ENCODE peak calls at places on chromosomes 4 and X, in five cellular contexts. One of them, this sample, is unnamed.

GRCh38 chr4:1812720-1813119 is 19.6 kb downstream of the FGFR3 start:
- DNase-seq in HCT116: no peak
- DNase-seq in GM12878: no peak
- DNase-seq in GM23338: no peak
- DNase-seq in H1: no peak
- DNase-seq in this sample: no peak

GRCh38 chr4:57078685-57079521 is 31.3 kb downstream of the IGFBP7 start:
- DNase-seq in GM23338: peak; percentile 85
- DNase-seq in GM12878: no peak
- DNase-seq in H1: no peak
- DNase-seq in HCT116: no peak
- DNase-seq in this sample: no peak

GRCh38 chr4:165874072-165874798 is 1.2 kb downstream of the TLL1 start:
- DNase-seq in GM23338: peak; percentile 47
- DNase-seq in H1: no peak
- DNase-seq in HCT116: no peak
- DNase-seq in GM12878: no peak
- DNase-seq in this sample: no peak

GRCh38 chrX:147476008-147476407 is 435.7 kb upstream of the FMR1 start:
- DNase-seq in H1: no peak
- DNase-seq in HCT116: no peak
- DNase-seq in GM12878: no peak
- DNase-seq in GM23338: peak; percentile 47
- DNase-seq in this sample: peak; percentile 1

GRCh38 chrX:118968031-118968430 is 6.4 kb upstream of the LONRF3 start:
- DNase-seq in GM12878: no peak
- DNase-seq in H1: no peak
- DNase-seq in GM23338: no peak
- DNase-seq in HCT116: no peak
- DNase-seq in this sample: no peak

GRCh38 chr4:77538144-77538543 is 67.5 kb upstream of the CXCL13 start:
- DNase-seq in GM23338: no peak
- DNase-seq in GM12878: no peak
- DNase-seq in H1: no peak
- DNase-seq in HCT116: peak; percentile 22
- DNase-seq in this sample: no peak

GRCh38 chrX:40422021-40422420 is 158.7 kb upstream of the ATP6AP2 start:
- DNase-seq in HCT116: no peak
- DNase-seq in GM23338: no peak
- DNase-seq in H1: no peak
- DNase-seq in GM12878: no peak
- DNase-seq in this sample: no peak

GRCh38 chr4:52914051-52914605 is 52.0 kb downstream of the RASL11B start:
- DNase-seq in GM23338: no peak
- DNase-seq in H1: no peak
- DNase-seq in GM12878: no peak
- DNase-seq in HCT116: no peak
- DNase-seq in this sample: no peak

GRCh38 chr4:87580057-87580456 is 28.3 kb upstream of the DSPP start:
- DNase-seq in H1: no peak
- DNase-seq in GM12878: no peak
- DNase-seq in GM23338: no peak
- DNase-seq in HCT116: no peak
- DNase-seq in this sample: no peak

GRCh38 chr4:168434993-168435392 is 45.3 kb downstream of the DDX60L start:
- DNase-seq in GM12878: no peak
- DNase-seq in HCT116: no peak
- DNase-seq in GM23338: no peak
- DNase-seq in H1: no peak
- DNase-seq in this sample: no peak

GRCh38 chr4:168433576-168433975 is 46.7 kb downstream of the DDX60L start:
- DNase-seq in H1: no peak
- DNase-seq in GM12878: no peak
- DNase-seq in HCT116: no peak
- DNase-seq in GM23338: no peak
- DNase-seq in this sample: no peak

GRCh38 chr4:168441412-168441811 is 38.9 kb downstream of the DDX60L start:
- DNase-seq in GM12878: no peak
- DNase-seq in GM23338: no peak
- DNase-seq in HCT116: no peak
- DNase-seq in H1: no peak
- DNase-seq in this sample: no peak

GRCh38 chr4:168440442-168441264 is 39.6 kb downstream of the DDX60L start:
- DNase-seq in GM23338: no peak
- DNase-seq in H1: no peak
- DNase-seq in GM12878: peak; percentile 21
- DNase-seq in HCT116: peak; percentile 80
- DNase-seq in this sample: no peak

DNA sequence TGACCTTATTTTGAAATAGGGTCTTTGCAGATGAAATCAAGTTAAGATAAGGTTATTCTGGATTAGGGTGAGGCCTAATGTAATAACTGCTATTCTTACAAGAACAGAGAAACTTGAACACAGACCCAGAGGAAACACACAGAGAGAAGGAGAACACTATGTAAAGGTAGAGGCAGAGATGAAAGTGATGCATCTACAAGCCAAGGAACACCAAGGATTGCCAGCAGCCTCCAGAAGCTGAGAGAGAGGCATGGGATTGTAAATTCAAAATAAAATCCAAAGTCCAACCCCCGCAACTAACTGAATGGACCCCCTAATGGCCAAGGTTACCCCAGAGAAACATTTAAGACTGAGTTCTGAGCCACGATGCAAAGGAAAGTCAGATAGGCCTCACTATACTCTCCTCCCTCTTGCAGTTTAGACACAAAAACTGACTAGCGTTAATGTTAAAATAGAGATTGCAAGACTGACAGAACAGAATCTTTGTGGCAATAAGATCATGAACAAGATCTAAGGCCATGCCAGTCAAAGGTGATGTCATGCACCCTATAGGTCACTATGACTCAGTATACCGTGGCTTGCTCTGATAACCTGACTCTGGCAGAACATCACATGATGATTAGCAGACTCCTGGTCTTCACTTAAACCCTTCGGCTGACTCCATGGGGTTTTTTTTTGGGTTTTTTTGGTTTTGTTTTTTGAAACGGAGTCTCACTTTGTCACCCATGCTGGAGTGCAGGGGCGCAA is 42.9 kb downstream of the DDX60L start:
- DNase-seq in GM23338: no peak
- DNase-seq in GM12878: no peak
- DNase-seq in HCT116: no peak
- DNase-seq in H1: no peak
- DNase-seq in this sample: no peak
- H3K4me3 ChIP-seq in GM23338: no peak overlapping the region
- H3K4me3 ChIP-seq in GM12878: no peak overlapping the region
- H3K4me3 ChIP-seq in HCT116: no peak overlapping the region
- H3K4me3 ChIP-seq in H1: no peak overlapping the region
- H3K4me3 ChIP-seq in this sample: no peak overlapping the region

GRCh38 chr4:84497835-84498202 is 1.3 kb downstream of the NKX6-1 start:
- DNase-seq in GM12878: no peak
- DNase-seq in HCT116: no peak
- DNase-seq in GM23338: no peak
- DNase-seq in H1: no peak
- DNase-seq in this sample: no peak
- TF ChIP-seq EZH2 in GM12878: no peak
- TF ChIP-seq EZH2 in HCT116: no peak
- TF ChIP-seq EZH2 in GM23338: no peak
- TF ChIP-seq EZH2 in H1: no peak
- TF ChIP-seq EZH2 in this sample: no peak

GRCh38 chrX:68842351-68842750 is 13.5 kb downstream of the EFNB1 start:
- DNase-seq in HCT116: no peak
- DNase-seq in H1: no peak
- DNase-seq in GM12878: no peak
- DNase-seq in GM23338: no peak
- DNase-seq in this sample: no peak

GRCh38 chrX:68842781-68843581 is 14.2 kb downstream of the EFNB1 start:
- DNase-seq in H1: no peak
- DNase-seq in GM12878: no peak
- DNase-seq in HCT116: no peak
- DNase-seq in GM23338: no peak
- DNase-seq in this sample: no peak

GRCh38 chrX:68839771-68840170 is 10.9 kb downstream of the EFNB1 start:
- DNase-seq in H1: no peak
- DNase-seq in GM23338: no peak
- DNase-seq in GM12878: no peak
- DNase-seq in HCT116: no peak
- DNase-seq in this sample: no peak

GRCh38 chrX:68840256-68840655 is 11.4 kb downstream of the EFNB1 start:
- DNase-seq in GM23338: no peak
- DNase-seq in H1: no peak
- DNase-seq in GM12878: no peak
- DNase-seq in HCT116: no peak
- DNase-seq in this sample: no peak

GRCh38 chrX:68841251-68842049 is 12.6 kb downstream of the EFNB1 start:
- DNase-seq in H1: no peak
- DNase-seq in GM23338: no peak
- DNase-seq in HCT116: no peak
- DNase-seq in GM12878: no peak
- DNase-seq in this sample: no peak
- TF ChIP-seq POLR2AphosphoS5 in H1: no peak
- TF ChIP-seq POLR2AphosphoS5 in GM23338: no peak
- TF ChIP-seq POLR2AphosphoS5 in HCT116: no peak
- TF ChIP-seq POLR2AphosphoS5 in GM12878: no peak
- TF ChIP-seq POLR2AphosphoS5 in this sample: no peak

DNA sequence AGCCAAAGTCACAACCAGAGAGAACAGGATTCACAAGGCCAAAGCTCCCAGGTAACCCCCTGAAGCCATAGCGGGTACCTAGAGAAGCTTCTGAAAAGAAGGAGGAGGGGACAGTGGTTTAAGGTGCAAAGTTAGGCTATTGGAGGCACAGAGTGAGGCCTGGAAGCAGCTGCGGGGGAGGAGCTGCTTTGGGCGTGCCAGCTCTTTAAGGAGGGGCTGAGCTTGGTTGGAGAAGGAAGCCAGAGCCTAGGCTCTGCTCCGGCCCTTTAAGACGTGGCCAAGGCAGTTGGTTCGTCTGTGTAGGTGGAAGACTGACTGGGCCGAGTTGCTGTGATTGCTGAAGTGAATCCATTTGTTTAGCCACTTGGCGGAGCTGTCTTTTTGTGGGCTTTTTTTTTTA is 1.5 kb downstream of the KLF8 start:
- DNase-seq in GM23338: peak; percentile 74
- DNase-seq in H1: peak; percentile 38
- DNase-seq in GM12878: peak; percentile 60
- DNase-seq in HCT116: peak; percentile 29
- DNase-seq in this sample: no peak
- H3K4me3 ChIP-seq in GM23338: peak overlapping the region; percentile 75
- H3K4me3 ChIP-seq in H1: peak overlapping the region; percentile 55
- H3K4me3 ChIP-seq in GM12878: peak overlapping the region; percentile 49
- H3K4me3 ChIP-seq in HCT116: no peak overlapping the region
- H3K4me3 ChIP-seq in this sample: no peak overlapping the region